ENCODE peak calls at places on chromosomes 13 and 19, in seven cellular contexts. One of them, this sample, is unnamed.

GRCh38 chr19:40264314-40265054 is 20.7 kb downstream of the AKT2 start:
- DNase-seq in right lobe of liver: peak; percentile 38
- DNase-seq in mesendoderm: peak; percentile 59
- DNase-seq in CD8-positive, alpha-beta T cell: no peak
- DNase-seq in transverse colon: no peak
- DNase-seq in heart right ventricle: no peak
- DNase-seq in tibial artery: no peak
- DNase-seq in this sample: peak; percentile 21

GRCh38 chr13:40530961-40531360 is 135.5 kb downstream of the FOXO1 start:
- DNase-seq in heart right ventricle: no peak
- DNase-seq in mesendoderm: no peak
- DNase-seq in right lobe of liver: no peak
- DNase-seq in tibial artery: no peak
- DNase-seq in CD8-positive, alpha-beta T cell: no peak
- DNase-seq in transverse colon: no peak
- DNase-seq in this sample: no peak

GRCh38 chr13:35283856-35284255 is 192.6 kb downstream of the MAB21L1 start:
- DNase-seq in right lobe of liver: no peak
- DNase-seq in tibial artery: no peak
- DNase-seq in transverse colon: peak; percentile 8
- DNase-seq in heart right ventricle: no peak
- DNase-seq in mesendoderm: no peak
- DNase-seq in CD8-positive, alpha-beta T cell: no peak
- DNase-seq in this sample: no peak

GRCh38 chr13:103941506-103942148 is 875.4 kb upstream of the SLC10A2 start:
- DNase-seq in right lobe of liver: no peak
- DNase-seq in heart right ventricle: no peak
- DNase-seq in mesendoderm: peak; percentile 84
- DNase-seq in tibial artery: no peak
- DNase-seq in transverse colon: no peak
- DNase-seq in CD8-positive, alpha-beta T cell: no peak
- DNase-seq in this sample: no peak

GRCh38 chr13:99363391-99363790 is 56.2 kb upstream of the GPR183 start:
- DNase-seq in heart right ventricle: no peak
- DNase-seq in right lobe of liver: no peak
- DNase-seq in tibial artery: no peak
- DNase-seq in CD8-positive, alpha-beta T cell: peak; percentile 8
- DNase-seq in mesendoderm: no peak
- DNase-seq in transverse colon: no peak
- DNase-seq in this sample: no peak

GRCh38 chr19:6480843-6481415 is 658 bp downstream of the DENND1C start:
- DNase-seq in tibial artery: no peak
- DNase-seq in mesendoderm: no peak
- DNase-seq in transverse colon: no peak
- DNase-seq in heart right ventricle: no peak
- DNase-seq in CD8-positive, alpha-beta T cell: peak; percentile 26
- DNase-seq in right lobe of liver: no peak
- DNase-seq in this sample: no peak

GRCh38 chr19:15501596-15501995 is 6.7 kb upstream of the CYP4F22 start:
- DNase-seq in heart right ventricle: no peak
- DNase-seq in mesendoderm: no peak
- DNase-seq in transverse colon: no peak
- DNase-seq in tibial artery: no peak
- DNase-seq in right lobe of liver: no peak
- DNase-seq in CD8-positive, alpha-beta T cell: no peak
- DNase-seq in this sample: no peak

GRCh38 chr13:45833663-45834062 is 17.9 kb downstream of the SIAH3 start:
- DNase-seq in tibial artery: no peak
- DNase-seq in mesendoderm: no peak
- DNase-seq in CD8-positive, alpha-beta T cell: no peak
- DNase-seq in transverse colon: no peak
- DNase-seq in right lobe of liver: no peak
- DNase-seq in heart right ventricle: peak; percentile 43
- DNase-seq in this sample: no peak

GRCh38 chr19:19558055-19558454 is 20.0 kb downstream of the CILP2 start:
- DNase-seq in CD8-positive, alpha-beta T cell: no peak
- DNase-seq in right lobe of liver: no peak
- DNase-seq in transverse colon: no peak
- DNase-seq in mesendoderm: no peak
- DNase-seq in heart right ventricle: no peak
- DNase-seq in tibial artery: no peak
- DNase-seq in this sample: no peak

GRCh38 chr13:40440990-40441820 is 225.2 kb downstream of the FOXO1 start:
- DNase-seq in heart right ventricle: peak; percentile 82
- DNase-seq in CD8-positive, alpha-beta T cell: no peak
- DNase-seq in mesendoderm: no peak
- DNase-seq in transverse colon: peak; percentile 71
- DNase-seq in tibial artery: peak; percentile 92
- DNase-seq in right lobe of liver: peak; percentile 93
- DNase-seq in this sample: peak; percentile 55

GRCh38 chr19:6774821-6775707 is 2.6 kb downstream of the VAV1 start:
- DNase-seq in transverse colon: no peak
- DNase-seq in tibial artery: no peak
- DNase-seq in mesendoderm: no peak
- DNase-seq in CD8-positive, alpha-beta T cell: no peak
- DNase-seq in right lobe of liver: no peak
- DNase-seq in heart right ventricle: no peak
- DNase-seq in this sample: no peak

GRCh38 chr19:7533281-7533819 is 2.2 kb upstream of the PNPLA6 start:
- DNase-seq in CD8-positive, alpha-beta T cell: no peak
- DNase-seq in mesendoderm: peak; percentile 38
- DNase-seq in heart right ventricle: peak; percentile 83
- DNase-seq in transverse colon: peak; percentile 62
- DNase-seq in tibial artery: peak; percentile 84
- DNase-seq in right lobe of liver: no peak
- DNase-seq in this sample: peak; percentile 74

GRCh38 chr13:98490195-98490771 is 86.6 kb downstream of the STK24 start:
- DNase-seq in mesendoderm: no peak
- DNase-seq in tibial artery: no peak
- DNase-seq in CD8-positive, alpha-beta T cell: no peak
- DNase-seq in transverse colon: no peak
- DNase-seq in right lobe of liver: no peak
- DNase-seq in heart right ventricle: no peak
- DNase-seq in this sample: no peak

GRCh38 chr13:27183561-27184147 is 12.0 kb upstream of the USP12 start:
- DNase-seq in CD8-positive, alpha-beta T cell: no peak
- DNase-seq in right lobe of liver: peak; percentile 61
- DNase-seq in tibial artery: no peak
- DNase-seq in heart right ventricle: no peak
- DNase-seq in transverse colon: no peak
- DNase-seq in mesendoderm: no peak
- DNase-seq in this sample: no peak

GRCh38 chr13:102847272-102848234 is 1.7 kb downstream of the ERCC5 start:
- DNase-seq in right lobe of liver: no peak
- DNase-seq in tibial artery: no peak
- DNase-seq in CD8-positive, alpha-beta T cell: no peak
- DNase-seq in heart right ventricle: no peak
- DNase-seq in mesendoderm: peak; percentile 34
- DNase-seq in transverse colon: no peak
- DNase-seq in this sample: no peak

GRCh38 chr13:67366533-67366932 is 136.4 kb upstream of the PCDH9 start:
- DNase-seq in CD8-positive, alpha-beta T cell: no peak
- DNase-seq in transverse colon: no peak
- DNase-seq in heart right ventricle: no peak
- DNase-seq in right lobe of liver: no peak
- DNase-seq in mesendoderm: no peak
- DNase-seq in tibial artery: no peak
- DNase-seq in this sample: no peak

GRCh38 chr13:23671367-23671766 is 101.2 kb downstream of the TNFRSF19 start:
- DNase-seq in CD8-positive, alpha-beta T cell: no peak
- DNase-seq in transverse colon: no peak
- DNase-seq in tibial artery: no peak
- DNase-seq in right lobe of liver: no peak
- DNase-seq in heart right ventricle: no peak
- DNase-seq in mesendoderm: no peak
- DNase-seq in this sample: no peak

GRCh38 chr13:25908390-25908789 is 143.4 kb downstream of the SHISA2 start:
- DNase-seq in tibial artery: no peak
- DNase-seq in mesendoderm: peak; percentile 36
- DNase-seq in heart right ventricle: no peak
- DNase-seq in CD8-positive, alpha-beta T cell: no peak
- DNase-seq in transverse colon: no peak
- DNase-seq in right lobe of liver: no peak
- DNase-seq in this sample: no peak

GRCh38 chr13:80931766-80932165 is 590.8 kb upstream of the SPRY2 start:
- DNase-seq in right lobe of liver: no peak
- DNase-seq in tibial artery: no peak
- DNase-seq in CD8-positive, alpha-beta T cell: no peak
- DNase-seq in mesendoderm: no peak
- DNase-seq in heart right ventricle: no peak
- DNase-seq in transverse colon: no peak
- DNase-seq in this sample: no peak

GRCh38 chr13:31485183-31485582 is 254.1 kb upstream of the RXFP2 start:
- DNase-seq in CD8-positive, alpha-beta T cell: no peak
- DNase-seq in right lobe of liver: no peak
- DNase-seq in mesendoderm: no peak
- DNase-seq in transverse colon: no peak
- DNase-seq in heart right ventricle: no peak
- DNase-seq in tibial artery: no peak
- DNase-seq in this sample: no peak

GRCh38 chr19:17687141-17687856 is 855 bp downstream of the UNC13A start:
- DNase-seq in transverse colon: no peak
- DNase-seq in heart right ventricle: no peak
- DNase-seq in mesendoderm: peak; percentile 68
- DNase-seq in CD8-positive, alpha-beta T cell: no peak
- DNase-seq in right lobe of liver: no peak
- DNase-seq in tibial artery: no peak
- DNase-seq in this sample: no peak

GRCh38 chr19:35729763-35730162 is 12.0 kb downstream of the KMT2B start:
- DNase-seq in right lobe of liver: no peak
- DNase-seq in tibial artery: no peak
- DNase-seq in transverse colon: no peak
- DNase-seq in CD8-positive, alpha-beta T cell: no peak
- DNase-seq in heart right ventricle: no peak
- DNase-seq in mesendoderm: no peak
- DNase-seq in this sample: no peak

GRCh38 chr13:52969373-52969772 is 59.2 kb upstream of the OLFM4 start:
- DNase-seq in mesendoderm: no peak
- DNase-seq in heart right ventricle: no peak
- DNase-seq in tibial artery: no peak
- DNase-seq in transverse colon: no peak
- DNase-seq in CD8-positive, alpha-beta T cell: no peak
- DNase-seq in right lobe of liver: no peak
- DNase-seq in this sample: no peak

GRCh38 chr13:113453962-113454361 is 674 bp upstream of the ADPRHL1 start:
- DNase-seq in transverse colon: no peak
- DNase-seq in heart right ventricle: no peak
- DNase-seq in tibial artery: no peak
- DNase-seq in mesendoderm: no peak
- DNase-seq in CD8-positive, alpha-beta T cell: no peak
- DNase-seq in right lobe of liver: no peak
- DNase-seq in this sample: no peak

GRCh38 chr13:112760440-112760839 is 70.6 kb downstream of the ATP11A start:
- DNase-seq in heart right ventricle: no peak
- DNase-seq in right lobe of liver: peak; percentile 1
- DNase-seq in mesendoderm: no peak
- DNase-seq in transverse colon: no peak
- DNase-seq in CD8-positive, alpha-beta T cell: no peak
- DNase-seq in tibial artery: no peak
- DNase-seq in this sample: no peak

GRCh38 chr13:21123956-21124355 is 52.4 kb downstream of the SKA3 start:
- DNase-seq in right lobe of liver: no peak
- DNase-seq in mesendoderm: no peak
- DNase-seq in tibial artery: no peak
- DNase-seq in CD8-positive, alpha-beta T cell: no peak
- DNase-seq in heart right ventricle: no peak
- DNase-seq in transverse colon: no peak
- DNase-seq in this sample: no peak

GRCh38 chr13:111361046-111361872 is 40.8 kb downstream of the TEX29 start:
- DNase-seq in mesendoderm: peak; percentile 6
- DNase-seq in heart right ventricle: no peak
- DNase-seq in CD8-positive, alpha-beta T cell: no peak
- DNase-seq in tibial artery: no peak
- DNase-seq in right lobe of liver: no peak
- DNase-seq in transverse colon: no peak
- DNase-seq in this sample: no peak

GRCh38 chr19:46924874-46925547 is 64.2 kb downstream of the ARHGAP35 start:
- DNase-seq in right lobe of liver: no peak
- DNase-seq in heart right ventricle: no peak
- DNase-seq in transverse colon: peak; percentile 47
- DNase-seq in tibial artery: no peak
- DNase-seq in CD8-positive, alpha-beta T cell: peak; percentile 17
- DNase-seq in mesendoderm: no peak
- DNase-seq in this sample: no peak
- H3K4me1 ChIP-seq in right lobe of liver: peaks cover 2% of the 10 kb centered on the region
- H3K4me1 ChIP-seq in heart right ventricle: peaks cover 51% of the 10 kb centered on the region
- H3K4me1 ChIP-seq in transverse colon: peaks cover 36% of the 10 kb centered on the region
- H3K4me1 ChIP-seq in tibial artery: peaks cover 49% of the 10 kb centered on the region
- H3K4me1 ChIP-seq in CD8-positive, alpha-beta T cell: peaks cover 17% of the 10 kb centered on the region
- H3K4me1 ChIP-seq in mesendoderm: no peaks in the 10 kb centered on the region
- H3K4me1 ChIP-seq in this sample: peaks cover 41% of the 10 kb centered on the region

GRCh38 chr19:4385291-4386037 is 14.9 kb downstream of the SH3GL1 start:
- DNase-seq in CD8-positive, alpha-beta T cell: no peak
- DNase-seq in tibial artery: no peak
- DNase-seq in mesendoderm: no peak
- DNase-seq in heart right ventricle: no peak
- DNase-seq in transverse colon: no peak
- DNase-seq in right lobe of liver: no peak
- DNase-seq in this sample: no peak
- H3K27ac ChIP-seq in CD8-positive, alpha-beta T cell: no peak overlapping the region
- H3K27ac ChIP-seq in tibial artery: no peak overlapping the region
- H3K27ac ChIP-seq in mesendoderm: no peak overlapping the region
- H3K27ac ChIP-seq in heart right ventricle: no peak overlapping the region
- H3K27ac ChIP-seq in transverse colon: no peak overlapping the region
- H3K27ac ChIP-seq in right lobe of liver: no peak overlapping the region
- H3K27ac ChIP-seq in this sample: no peak overlapping the region

DNA sequence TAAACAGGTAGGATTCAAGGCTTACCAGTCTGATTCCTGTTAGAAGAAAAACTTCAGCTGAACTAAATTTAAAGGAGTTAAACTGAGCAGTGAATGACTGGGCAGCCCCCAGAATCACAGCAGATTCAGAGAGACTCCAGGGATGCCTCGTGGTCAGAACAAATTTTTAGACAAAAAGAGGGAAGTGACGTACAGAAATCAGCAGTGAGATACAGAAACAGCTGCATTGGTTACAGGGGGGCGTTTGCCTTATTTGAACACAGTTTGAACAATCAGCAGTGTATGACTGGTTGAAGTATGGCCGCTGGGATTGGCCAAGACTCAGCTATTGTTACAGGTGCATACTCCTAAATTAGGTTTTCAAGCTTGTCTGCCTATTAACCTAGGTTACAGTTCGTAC is 2.1 kb upstream of the SPRYD7 start:
- DNase-seq in mesendoderm: no peak
- DNase-seq in transverse colon: peak; percentile 26
- DNase-seq in CD8-positive, alpha-beta T cell: no peak
- DNase-seq in right lobe of liver: no peak
- DNase-seq in tibial artery: no peak
- DNase-seq in heart right ventricle: no peak
- DNase-seq in this sample: no peak
- H3K4me1 ChIP-seq in mesendoderm: no peaks in the 10 kb centered on the region
- H3K4me1 ChIP-seq in transverse colon: peaks cover 24% of the 10 kb centered on the region
- H3K4me1 ChIP-seq in CD8-positive, alpha-beta T cell: peaks cover 14% of the 10 kb centered on the region
- H3K4me1 ChIP-seq in right lobe of liver: no peaks in the 10 kb centered on the region
- H3K4me1 ChIP-seq in tibial artery: peaks cover 7% of the 10 kb centered on the region
- H3K4me1 ChIP-seq in heart right ventricle: peaks cover 38% of the 10 kb centered on the region
- H3K4me1 ChIP-seq in this sample: peaks cover 36% of the 10 kb centered on the region

DNA sequence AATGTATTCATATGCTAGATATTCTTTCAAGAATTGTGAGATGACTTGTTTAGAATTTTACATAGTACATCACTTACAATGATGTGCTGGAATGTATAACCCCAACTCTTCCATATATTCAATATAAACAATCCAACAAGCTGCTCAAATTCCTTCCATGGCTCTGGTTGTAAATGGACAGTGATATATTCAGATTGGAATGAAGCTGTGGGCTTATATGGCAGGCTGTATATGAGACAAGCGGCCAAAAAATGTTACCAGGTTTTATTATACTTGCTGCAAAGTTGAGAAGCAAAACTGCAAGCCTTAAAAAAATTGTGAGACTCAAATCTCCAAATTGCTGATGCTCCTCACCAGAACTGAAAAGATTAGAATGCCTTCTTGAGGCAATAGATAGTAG is 83.6 kb upstream of the KLF12 start:
- DNase-seq in heart right ventricle: no peak
- DNase-seq in transverse colon: no peak
- DNase-seq in tibial artery: no peak
- DNase-seq in right lobe of liver: no peak
- DNase-seq in mesendoderm: no peak
- DNase-seq in CD8-positive, alpha-beta T cell: no peak
- DNase-seq in this sample: no peak
- H3K27ac ChIP-seq in heart right ventricle: no peak overlapping the region
- H3K27ac ChIP-seq in transverse colon: no peak overlapping the region
- H3K27ac ChIP-seq in tibial artery: no peak overlapping the region
- H3K27ac ChIP-seq in right lobe of liver: no peak overlapping the region
- H3K27ac ChIP-seq in mesendoderm: no peak overlapping the region
- H3K27ac ChIP-seq in CD8-positive, alpha-beta T cell: no peak overlapping the region
- H3K27ac ChIP-seq in this sample: no peak overlapping the region

This sample was measured in lower lobe of right lung.